ENCODE peak calls at places on chromosomes 13 and 19, in six cellular contexts. E is GM12878, U is HepG2, X is HCT116, N is K562, F is H1. Z is an unnamed sample.

GRCh38 chr19:46840157-46840942 is 10.3 kb downstream of the AP2S1 start:
- DNase-seq in F (no peak), N (peak; percentile 78), X (no peak), E (no peak), U (peak; percentile 63), Z (peak; percentile 66)

GRCh38 chr13:36745436-36745835 is 71.6 kb downstream of the SERTM1 start:
- DNase-seq in N (no peak), X (no peak), F (no peak), E (no peak), U (no peak), Z (no peak)

GRCh38 chr13:45564108-45564507 is 51.4 kb downstream of the ERICH6B start:
- DNase-seq in N (no peak), E (no peak), F (no peak), U (peak; percentile 22), X (no peak), Z (no peak)

GRCh38 chr19:31214086-31214485 is 135.2 kb downstream of the TSHZ3 start:
- DNase-seq in X (no peak), U (no peak), F (no peak), E (no peak), N (peak; percentile 60), Z (no peak)

GRCh38 chr19:18846862-18847515 is 15.2 kb downstream of the UPF1 start:
- DNase-seq in F (no peak), E (no peak), U (peak; percentile 54), N (peak; percentile 65), X (no peak), Z (peak; percentile 87)

GRCh38 chr13:52739468-52740071 is at the start of gene CNMD:
- DNase-seq in F (no peak), U (no peak), X (no peak), E (no peak), N (no peak), Z (peak; percentile 44)

GRCh38 chr19:40614595-40615411 is 13.6 kb downstream of the LTBP4 start:
- DNase-seq in E (peak; percentile 35), F (no peak), N (peak; percentile 98), U (no peak), X (peak; percentile 87), Z (peak; percentile 94)

GRCh38 chr13:113981611-113982295 is 7.9 kb upstream of the C13orf46 start:
- DNase-seq in X (no peak), N (no peak), F (no peak), U (no peak), E (no peak), Z (no peak)

GRCh38 chr13:76711515-76712182 is 174.6 kb downstream of the KCTD12 start:
- DNase-seq in E (no peak), N (no peak), F (no peak), X (no peak), U (no peak), Z (no peak)

GRCh38 chr13:62682788-62683187 is 1267.1 kb upstream of the PCDH20 start:
- DNase-seq in X (no peak), E (no peak), F (no peak), U (no peak), N (no peak), Z (no peak)

GRCh38 chr19:29476528-29476927 is 49.3 kb upstream of the VSTM2B start:
- DNase-seq in N (no peak), F (no peak), X (no peak), U (no peak), E (no peak), Z (no peak)

DNA sequence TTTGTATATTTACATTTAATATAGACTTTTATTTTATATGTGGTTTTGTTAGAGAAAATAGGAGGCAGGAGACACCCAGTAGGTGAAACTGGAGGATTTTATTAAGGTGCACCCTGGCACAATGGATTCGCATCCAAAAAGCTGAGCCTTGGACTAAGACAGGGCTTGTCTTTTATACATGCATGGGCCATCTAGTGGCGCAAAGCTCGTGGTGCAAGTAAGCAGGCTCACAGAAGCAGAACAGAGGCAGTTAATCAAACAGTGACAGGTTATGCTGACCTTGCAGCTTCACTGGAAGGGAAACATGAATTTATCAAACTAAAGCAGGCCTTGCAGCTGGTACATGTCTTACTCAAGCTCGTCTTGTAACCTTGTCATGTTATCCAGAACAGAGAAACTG is 58.8 kb upstream of the ZNF681 start:
- DNase-seq in U (peak; percentile 22), N (peak; percentile 73), E (no peak), X (peak; percentile 4), F (no peak), Z (peak; percentile 53)
- TF ChIP-seq MAX in U (no peak), N (no peak), E (no peak), X (no peak), F (no peak), Z (no peak)

GRCh38 chr19:15195381-15195964 is 5.3 kb downstream of the NOTCH3 start:
- DNase-seq in X (no peak), U (no peak), F (no peak), N (no peak), E (no peak), Z (peak; percentile 78)
- TF ChIP-seq ATF3 in X (no peak), U (no peak), F (no peak), N (no peak), E (no peak), Z (no peak)

DNA sequence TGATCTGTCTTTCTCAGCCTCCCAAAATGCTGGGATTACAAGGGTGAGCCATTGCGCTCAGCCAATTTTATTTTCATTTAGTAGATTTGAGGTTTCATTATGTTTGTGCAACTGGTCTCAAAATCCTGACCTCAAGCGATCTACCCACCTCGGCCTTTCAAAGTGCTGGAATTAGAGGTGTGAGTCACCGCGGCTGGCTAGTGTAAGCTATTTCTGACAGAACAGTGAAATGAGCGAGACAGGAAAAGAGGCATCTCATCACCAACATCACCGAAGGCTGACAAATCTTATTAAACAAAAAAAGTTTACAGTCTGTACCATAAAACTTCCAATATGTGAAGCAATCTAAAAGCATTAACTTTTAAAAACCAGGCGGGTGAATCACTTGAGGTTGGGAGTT is 12.2 kb upstream of the ZNF888 start:
- DNase-seq in X (no peak), E (no peak), F (no peak), N (peak; percentile 76), U (no peak), Z (no peak)
- TF ChIP-seq MAX in X (no peak), E (no peak), F (no peak), N (no peak), U (no peak), Z (no peak)

GRCh38 chr19:45780146-45780447 is 2.2 kb downstream of the DMPK start:
- DNase-seq in X (no peak), F (no peak), U (no peak), N (no peak), E (no peak), Z (peak; percentile 27)

GRCh38 chr19:45779231-45780145 is 2.8 kb downstream of the DMPK start:
- DNase-seq in N (peak; percentile 96), X (peak; percentile 87), E (peak; percentile 63), U (peak; percentile 63), F (peak; percentile 77), Z (peak; percentile 98)

GRCh38 chr19:45777395-45777961 is 4.8 kb downstream of the DMPK start:
- DNase-seq in N (no peak), F (no peak), E (no peak), X (no peak), U (no peak), Z (no peak)

GRCh38 chr19:45780448-45781281 is 1.6 kb downstream of the DMPK start:
- DNase-seq in E (no peak), F (no peak), U (peak; percentile 47), X (no peak), N (peak; percentile 45), Z (no peak)

GRCh38 chr19:45778010-45778671 is 4.1 kb downstream of the DMPK start:
- DNase-seq in F (no peak), X (no peak), E (no peak), U (no peak), N (no peak), Z (no peak)
- TF ChIP-seq ATF3 in F (no peak), X (no peak), E (no peak), U (no peak), N (no peak), Z (no peak)

DNA sequence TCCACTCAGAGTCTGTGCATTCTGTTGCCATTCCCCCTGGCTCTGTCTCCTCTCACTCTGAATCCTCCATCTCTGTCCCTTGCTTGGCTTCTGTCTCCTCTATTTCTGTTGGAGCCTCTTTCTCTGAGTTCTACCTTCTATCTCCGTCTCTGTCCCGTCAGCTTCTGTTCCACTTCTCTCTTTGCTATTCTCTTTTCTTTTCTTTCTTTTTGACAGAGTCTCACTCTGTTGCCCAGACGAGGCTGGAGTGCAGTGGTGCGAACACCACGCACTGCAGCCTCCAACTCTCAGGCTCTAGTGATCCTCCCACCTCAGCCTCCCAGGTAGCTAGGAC is 33.8 kb upstream of the LRRC4B start:
- DNase-seq in U (no peak), X (no peak), E (no peak), F (no peak), N (no peak), Z (no peak)
- TF ChIP-seq MAX in U (no peak), X (no peak), E (no peak), F (no peak), N (no peak), Z (no peak)